ENCODE peak calls at places on chromosomes 11 and 22, in seven cellular contexts. One of them, this sample, is unnamed.

GRCh38 chr11:284081-285020 is 4.6 kb upstream of the PGGHG start:
- DNase-seq in activated CD8-positive, alpha-beta memory T cell treated with anti-CD3 and anti-CD28 coated beads for 24 hours: peak
- DNase-seq in activated naive CD4-positive, alpha-beta T cell treated with Interleukin-2 at 50 U/mL for 16 hours: peak
- DNase-seq in central memory CD8-positive, alpha-beta T cell: no peak
- DNase-seq in NCI-H1092: no peak
- DNase-seq in naive B cell: no peak
- DNase-seq in foreskin fibroblast: no peak
- DNase-seq in this sample: no peak

GRCh38 chr11:45678962-45679361 is 13.5 kb upstream of the CHST1 start:
- DNase-seq in activated naive CD4-positive, alpha-beta T cell treated with Interleukin-2 at 50 U/mL for 16 hours: no peak
- DNase-seq in foreskin fibroblast: no peak
- DNase-seq in naive B cell: no peak
- DNase-seq in NCI-H1092: no peak
- DNase-seq in central memory CD8-positive, alpha-beta T cell: no peak
- DNase-seq in activated CD8-positive, alpha-beta memory T cell treated with anti-CD3 and anti-CD28 coated beads for 24 hours: no peak
- DNase-seq in this sample: no peak

GRCh38 chr22:27100789-27101188 is 443.4 kb downstream of the MIAT start:
- DNase-seq in naive B cell: no peak
- DNase-seq in foreskin fibroblast: no peak
- DNase-seq in central memory CD8-positive, alpha-beta T cell: no peak
- DNase-seq in activated naive CD4-positive, alpha-beta T cell treated with Interleukin-2 at 50 U/mL for 16 hours: no peak
- DNase-seq in activated CD8-positive, alpha-beta memory T cell treated with anti-CD3 and anti-CD28 coated beads for 24 hours: no peak
- DNase-seq in NCI-H1092: no peak
- DNase-seq in this sample: peak

GRCh38 chr11:6229911-6230310 is 4.5 kb downstream of the FHIP1B start:
- DNase-seq in foreskin fibroblast: no peak
- DNase-seq in naive B cell: no peak
- DNase-seq in activated naive CD4-positive, alpha-beta T cell treated with Interleukin-2 at 50 U/mL for 16 hours: no peak
- DNase-seq in activated CD8-positive, alpha-beta memory T cell treated with anti-CD3 and anti-CD28 coated beads for 24 hours: no peak
- DNase-seq in central memory CD8-positive, alpha-beta T cell: no peak
- DNase-seq in NCI-H1092: no peak
- DNase-seq in this sample: no peak

GRCh38 chr11:109869536-109869935 is 223.7 kb upstream of the ZC3H12C start:
- DNase-seq in NCI-H1092: no peak
- DNase-seq in naive B cell: no peak
- DNase-seq in activated CD8-positive, alpha-beta memory T cell treated with anti-CD3 and anti-CD28 coated beads for 24 hours: no peak
- DNase-seq in central memory CD8-positive, alpha-beta T cell: no peak
- DNase-seq in activated naive CD4-positive, alpha-beta T cell treated with Interleukin-2 at 50 U/mL for 16 hours: no peak
- DNase-seq in foreskin fibroblast: no peak
- DNase-seq in this sample: no peak

GRCh38 chr22:38540731-38541130 is 29.3 kb downstream of the DMC1 start:
- DNase-seq in central memory CD8-positive, alpha-beta T cell: no peak
- DNase-seq in activated naive CD4-positive, alpha-beta T cell treated with Interleukin-2 at 50 U/mL for 16 hours: no peak
- DNase-seq in foreskin fibroblast: no peak
- DNase-seq in naive B cell: no peak
- DNase-seq in activated CD8-positive, alpha-beta memory T cell treated with anti-CD3 and anti-CD28 coated beads for 24 hours: no peak
- DNase-seq in NCI-H1092: no peak
- DNase-seq in this sample: no peak

GRCh38 chr11:5107285-5107684 is 30.9 kb downstream of the OR52A5 start:
- DNase-seq in NCI-H1092: no peak
- DNase-seq in naive B cell: no peak
- DNase-seq in central memory CD8-positive, alpha-beta T cell: no peak
- DNase-seq in activated CD8-positive, alpha-beta memory T cell treated with anti-CD3 and anti-CD28 coated beads for 24 hours: no peak
- DNase-seq in foreskin fibroblast: no peak
- DNase-seq in activated naive CD4-positive, alpha-beta T cell treated with Interleukin-2 at 50 U/mL for 16 hours: no peak
- DNase-seq in this sample: no peak

GRCh38 chr11:45537617-45538016 is 127.8 kb downstream of the CHST1 start:
- DNase-seq in activated naive CD4-positive, alpha-beta T cell treated with Interleukin-2 at 50 U/mL for 16 hours: no peak
- DNase-seq in naive B cell: no peak
- DNase-seq in NCI-H1092: no peak
- DNase-seq in activated CD8-positive, alpha-beta memory T cell treated with anti-CD3 and anti-CD28 coated beads for 24 hours: no peak
- DNase-seq in central memory CD8-positive, alpha-beta T cell: no peak
- DNase-seq in foreskin fibroblast: peak
- DNase-seq in this sample: no peak

GRCh38 chr11:108713076-108713790 is 48.4 kb downstream of the DDX10 start:
- DNase-seq in NCI-H1092: no peak
- DNase-seq in activated CD8-positive, alpha-beta memory T cell treated with anti-CD3 and anti-CD28 coated beads for 24 hours: no peak
- DNase-seq in activated naive CD4-positive, alpha-beta T cell treated with Interleukin-2 at 50 U/mL for 16 hours: no peak
- DNase-seq in central memory CD8-positive, alpha-beta T cell: no peak
- DNase-seq in naive B cell: no peak
- DNase-seq in foreskin fibroblast: peak
- DNase-seq in this sample: no peak

GRCh38 chr11:116471608-116472007 is 301.2 kb downstream of the BUD13 start:
- DNase-seq in activated CD8-positive, alpha-beta memory T cell treated with anti-CD3 and anti-CD28 coated beads for 24 hours: no peak
- DNase-seq in foreskin fibroblast: no peak
- DNase-seq in central memory CD8-positive, alpha-beta T cell: no peak
- DNase-seq in activated naive CD4-positive, alpha-beta T cell treated with Interleukin-2 at 50 U/mL for 16 hours: no peak
- DNase-seq in NCI-H1092: no peak
- DNase-seq in naive B cell: no peak
- DNase-seq in this sample: no peak

GRCh38 chr22:17159504-17159951 is 451 bp upstream of the HDHD5 start:
- DNase-seq in NCI-H1092: peak
- DNase-seq in activated naive CD4-positive, alpha-beta T cell treated with Interleukin-2 at 50 U/mL for 16 hours: peak
- DNase-seq in central memory CD8-positive, alpha-beta T cell: no peak
- DNase-seq in naive B cell: no peak
- DNase-seq in foreskin fibroblast: peak
- DNase-seq in activated CD8-positive, alpha-beta memory T cell treated with anti-CD3 and anti-CD28 coated beads for 24 hours: no peak
- DNase-seq in this sample: no peak

GRCh38 chr11:17898782-17899181 is 114.1 kb downstream of the SERGEF start:
- DNase-seq in activated CD8-positive, alpha-beta memory T cell treated with anti-CD3 and anti-CD28 coated beads for 24 hours: no peak
- DNase-seq in naive B cell: no peak
- DNase-seq in central memory CD8-positive, alpha-beta T cell: no peak
- DNase-seq in activated naive CD4-positive, alpha-beta T cell treated with Interleukin-2 at 50 U/mL for 16 hours: no peak
- DNase-seq in foreskin fibroblast: no peak
- DNase-seq in NCI-H1092: no peak
- DNase-seq in this sample: no peak

GRCh38 chr22:35399114-35399677 is 744 bp upstream of the MCM5 start:
- DNase-seq in foreskin fibroblast: no peak
- DNase-seq in activated naive CD4-positive, alpha-beta T cell treated with Interleukin-2 at 50 U/mL for 16 hours: peak
- DNase-seq in naive B cell: no peak
- DNase-seq in NCI-H1092: no peak
- DNase-seq in central memory CD8-positive, alpha-beta T cell: no peak
- DNase-seq in activated CD8-positive, alpha-beta memory T cell treated with anti-CD3 and anti-CD28 coated beads for 24 hours: peak
- DNase-seq in this sample: no peak

GRCh38 chr11:102837151-102837550 is 6.3 kb downstream of the MMP3 start:
- DNase-seq in foreskin fibroblast: no peak
- DNase-seq in NCI-H1092: no peak
- DNase-seq in naive B cell: no peak
- DNase-seq in activated CD8-positive, alpha-beta memory T cell treated with anti-CD3 and anti-CD28 coated beads for 24 hours: no peak
- DNase-seq in central memory CD8-positive, alpha-beta T cell: no peak
- DNase-seq in activated naive CD4-positive, alpha-beta T cell treated with Interleukin-2 at 50 U/mL for 16 hours: no peak
- DNase-seq in this sample: no peak

GRCh38 chr11:120985718-120986569 is 38.0 kb upstream of the TBCEL start:
- DNase-seq in activated naive CD4-positive, alpha-beta T cell treated with Interleukin-2 at 50 U/mL for 16 hours: peak
- DNase-seq in foreskin fibroblast: peak
- DNase-seq in central memory CD8-positive, alpha-beta T cell: no peak
- DNase-seq in activated CD8-positive, alpha-beta memory T cell treated with anti-CD3 and anti-CD28 coated beads for 24 hours: peak
- DNase-seq in naive B cell: peak
- DNase-seq in NCI-H1092: peak
- DNase-seq in this sample: no peak

GRCh38 chr11:109772846-109773400 is 320.3 kb upstream of the ZC3H12C start:
- DNase-seq in central memory CD8-positive, alpha-beta T cell: no peak
- DNase-seq in foreskin fibroblast: no peak
- DNase-seq in activated naive CD4-positive, alpha-beta T cell treated with Interleukin-2 at 50 U/mL for 16 hours: no peak
- DNase-seq in NCI-H1092: peak
- DNase-seq in naive B cell: no peak
- DNase-seq in activated CD8-positive, alpha-beta memory T cell treated with anti-CD3 and anti-CD28 coated beads for 24 hours: no peak
- DNase-seq in this sample: no peak

GRCh38 chr22:28917747-28918543 is 34.6 kb downstream of the ZNRF3 start:
- DNase-seq in naive B cell: no peak
- DNase-seq in foreskin fibroblast: no peak
- DNase-seq in activated CD8-positive, alpha-beta memory T cell treated with anti-CD3 and anti-CD28 coated beads for 24 hours: no peak
- DNase-seq in central memory CD8-positive, alpha-beta T cell: no peak
- DNase-seq in NCI-H1092: peak
- DNase-seq in activated naive CD4-positive, alpha-beta T cell treated with Interleukin-2 at 50 U/mL for 16 hours: no peak
- DNase-seq in this sample: no peak

GRCh38 chr11:78030429-78031325 is 7.6 kb upstream of the KCTD14 start:
- DNase-seq in central memory CD8-positive, alpha-beta T cell: no peak
- DNase-seq in activated CD8-positive, alpha-beta memory T cell treated with anti-CD3 and anti-CD28 coated beads for 24 hours: no peak
- DNase-seq in naive B cell: no peak
- DNase-seq in activated naive CD4-positive, alpha-beta T cell treated with Interleukin-2 at 50 U/mL for 16 hours: no peak
- DNase-seq in foreskin fibroblast: peak
- DNase-seq in NCI-H1092: peak
- DNase-seq in this sample: peak

GRCh38 chr11:78654866-78655265 is 80.2 kb upstream of the NARS2 start:
- DNase-seq in activated CD8-positive, alpha-beta memory T cell treated with anti-CD3 and anti-CD28 coated beads for 24 hours: peak
- DNase-seq in naive B cell: no peak
- DNase-seq in NCI-H1092: no peak
- DNase-seq in activated naive CD4-positive, alpha-beta T cell treated with Interleukin-2 at 50 U/mL for 16 hours: no peak
- DNase-seq in foreskin fibroblast: no peak
- DNase-seq in central memory CD8-positive, alpha-beta T cell: no peak
- DNase-seq in this sample: peak

GRCh38 chr11:111298466-111299110 is at the start of gene POU2AF3:
- DNase-seq in central memory CD8-positive, alpha-beta T cell: no peak
- DNase-seq in foreskin fibroblast: no peak
- DNase-seq in NCI-H1092: no peak
- DNase-seq in naive B cell: no peak
- DNase-seq in activated CD8-positive, alpha-beta memory T cell treated with anti-CD3 and anti-CD28 coated beads for 24 hours: no peak
- DNase-seq in activated naive CD4-positive, alpha-beta T cell treated with Interleukin-2 at 50 U/mL for 16 hours: no peak
- DNase-seq in this sample: no peak

GRCh38 chr11:92296138-92296515 is 71.5 kb downstream of the FAT3 start:
- DNase-seq in naive B cell: no peak
- DNase-seq in activated CD8-positive, alpha-beta memory T cell treated with anti-CD3 and anti-CD28 coated beads for 24 hours: no peak
- DNase-seq in foreskin fibroblast: peak
- DNase-seq in activated naive CD4-positive, alpha-beta T cell treated with Interleukin-2 at 50 U/mL for 16 hours: no peak
- DNase-seq in NCI-H1092: no peak
- DNase-seq in central memory CD8-positive, alpha-beta T cell: no peak
- DNase-seq in this sample: no peak

GRCh38 chr11:22234743-22235142 is 41.9 kb downstream of the ANO5 start:
- DNase-seq in foreskin fibroblast: no peak
- DNase-seq in naive B cell: no peak
- DNase-seq in NCI-H1092: no peak
- DNase-seq in activated CD8-positive, alpha-beta memory T cell treated with anti-CD3 and anti-CD28 coated beads for 24 hours: no peak
- DNase-seq in activated naive CD4-positive, alpha-beta T cell treated with Interleukin-2 at 50 U/mL for 16 hours: no peak
- DNase-seq in central memory CD8-positive, alpha-beta T cell: no peak
- DNase-seq in this sample: no peak

GRCh38 chr11:129117595-129118350 is 74.4 kb downstream of the ARHGAP32 start:
- DNase-seq in NCI-H1092: peak
- DNase-seq in central memory CD8-positive, alpha-beta T cell: no peak
- DNase-seq in activated CD8-positive, alpha-beta memory T cell treated with anti-CD3 and anti-CD28 coated beads for 24 hours: no peak
- DNase-seq in activated naive CD4-positive, alpha-beta T cell treated with Interleukin-2 at 50 U/mL for 16 hours: peak
- DNase-seq in naive B cell: peak
- DNase-seq in foreskin fibroblast: peak
- DNase-seq in this sample: no peak

GRCh38 chr11:134124660-134125451 is 56.0 kb downstream of the JAM3 start:
- DNase-seq in activated naive CD4-positive, alpha-beta T cell treated with Interleukin-2 at 50 U/mL for 16 hours: no peak
- DNase-seq in naive B cell: peak
- DNase-seq in foreskin fibroblast: no peak
- DNase-seq in central memory CD8-positive, alpha-beta T cell: no peak
- DNase-seq in activated CD8-positive, alpha-beta memory T cell treated with anti-CD3 and anti-CD28 coated beads for 24 hours: no peak
- DNase-seq in NCI-H1092: no peak
- DNase-seq in this sample: no peak

GRCh38 chr11:134412508-134413333 is 679 bp upstream of the B3GAT1 start:
- DNase-seq in foreskin fibroblast: no peak
- DNase-seq in NCI-H1092: peak
- DNase-seq in activated CD8-positive, alpha-beta memory T cell treated with anti-CD3 and anti-CD28 coated beads for 24 hours: peak
- DNase-seq in central memory CD8-positive, alpha-beta T cell: no peak
- DNase-seq in naive B cell: no peak
- DNase-seq in activated naive CD4-positive, alpha-beta T cell treated with Interleukin-2 at 50 U/mL for 16 hours: peak
- DNase-seq in this sample: no peak

GRCh38 chr11:13680501-13681264 is 12.2 kb downstream of the FAR1 start:
- DNase-seq in foreskin fibroblast: no peak
- DNase-seq in activated naive CD4-positive, alpha-beta T cell treated with Interleukin-2 at 50 U/mL for 16 hours: no peak
- DNase-seq in NCI-H1092: no peak
- DNase-seq in central memory CD8-positive, alpha-beta T cell: no peak
- DNase-seq in activated CD8-positive, alpha-beta memory T cell treated with anti-CD3 and anti-CD28 coated beads for 24 hours: no peak
- DNase-seq in naive B cell: no peak
- DNase-seq in this sample: no peak

GRCh38 chr22:25711491-25711890 is 30.5 kb upstream of the MYO18B start:
- DNase-seq in foreskin fibroblast: no peak
- DNase-seq in NCI-H1092: no peak
- DNase-seq in naive B cell: no peak
- DNase-seq in activated CD8-positive, alpha-beta memory T cell treated with anti-CD3 and anti-CD28 coated beads for 24 hours: no peak
- DNase-seq in activated naive CD4-positive, alpha-beta T cell treated with Interleukin-2 at 50 U/mL for 16 hours: no peak
- DNase-seq in central memory CD8-positive, alpha-beta T cell: no peak
- DNase-seq in this sample: no peak

GRCh38 chr11:93000511-93001476 is 31.3 kb downstream of the MTNR1B start:
- DNase-seq in activated CD8-positive, alpha-beta memory T cell treated with anti-CD3 and anti-CD28 coated beads for 24 hours: no peak
- DNase-seq in central memory CD8-positive, alpha-beta T cell: no peak
- DNase-seq in foreskin fibroblast: peak
- DNase-seq in naive B cell: no peak
- DNase-seq in NCI-H1092: no peak
- DNase-seq in activated naive CD4-positive, alpha-beta T cell treated with Interleukin-2 at 50 U/mL for 16 hours: no peak
- DNase-seq in this sample: no peak

GRCh38 chr11:129728571-129728970 is 87.1 kb upstream of the TMEM45B start:
- DNase-seq in NCI-H1092: peak
- DNase-seq in activated CD8-positive, alpha-beta memory T cell treated with anti-CD3 and anti-CD28 coated beads for 24 hours: no peak
- DNase-seq in central memory CD8-positive, alpha-beta T cell: no peak
- DNase-seq in activated naive CD4-positive, alpha-beta T cell treated with Interleukin-2 at 50 U/mL for 16 hours: no peak
- DNase-seq in foreskin fibroblast: no peak
- DNase-seq in naive B cell: no peak
- DNase-seq in this sample: no peak

GRCh38 chr11:65083134-65083833 is 556 bp downstream of the CDCA5 start:
- DNase-seq in central memory CD8-positive, alpha-beta T cell: no peak
- DNase-seq in NCI-H1092: no peak
- DNase-seq in naive B cell: no peak
- DNase-seq in activated CD8-positive, alpha-beta memory T cell treated with anti-CD3 and anti-CD28 coated beads for 24 hours: peak
- DNase-seq in activated naive CD4-positive, alpha-beta T cell treated with Interleukin-2 at 50 U/mL for 16 hours: no peak
- DNase-seq in foreskin fibroblast: no peak
- DNase-seq in this sample: no peak

GRCh38 chr11:107493117-107493516 is 35.5 kb upstream of the CWF19L2 start:
- DNase-seq in activated CD8-positive, alpha-beta memory T cell treated with anti-CD3 and anti-CD28 coated beads for 24 hours: no peak
- DNase-seq in NCI-H1092: no peak
- DNase-seq in foreskin fibroblast: peak
- DNase-seq in central memory CD8-positive, alpha-beta T cell: no peak
- DNase-seq in activated naive CD4-positive, alpha-beta T cell treated with Interleukin-2 at 50 U/mL for 16 hours: no peak
- DNase-seq in naive B cell: no peak
- DNase-seq in this sample: no peak

GRCh38 chr22:37752189-37753061 is 55.3 kb upstream of the GCAT start:
- DNase-seq in activated CD8-positive, alpha-beta memory T cell treated with anti-CD3 and anti-CD28 coated beads for 24 hours: no peak
- DNase-seq in central memory CD8-positive, alpha-beta T cell: no peak
- DNase-seq in naive B cell: no peak
- DNase-seq in activated naive CD4-positive, alpha-beta T cell treated with Interleukin-2 at 50 U/mL for 16 hours: no peak
- DNase-seq in foreskin fibroblast: peak
- DNase-seq in NCI-H1092: peak
- DNase-seq in this sample: peak

GRCh38 chr11:86068138-86068861 is 584 bp downstream of the PICALM start:
- DNase-seq in foreskin fibroblast: no peak
- DNase-seq in NCI-H1092: peak
- DNase-seq in activated naive CD4-positive, alpha-beta T cell treated with Interleukin-2 at 50 U/mL for 16 hours: peak
- DNase-seq in naive B cell: peak
- DNase-seq in activated CD8-positive, alpha-beta memory T cell treated with anti-CD3 and anti-CD28 coated beads for 24 hours: peak
- DNase-seq in central memory CD8-positive, alpha-beta T cell: peak
- DNase-seq in this sample: no peak

GRCh38 chr22:48952256-48953102 is 875.2 kb downstream of the BRD1 start:
- DNase-seq in naive B cell: no peak
- DNase-seq in foreskin fibroblast: no peak
- DNase-seq in central memory CD8-positive, alpha-beta T cell: peak
- DNase-seq in activated naive CD4-positive, alpha-beta T cell treated with Interleukin-2 at 50 U/mL for 16 hours: no peak
- DNase-seq in activated CD8-positive, alpha-beta memory T cell treated with anti-CD3 and anti-CD28 coated beads for 24 hours: peak
- DNase-seq in NCI-H1092: no peak
- DNase-seq in this sample: peak

This sample was measured in osteocyte.